ENCODE peak calls at places on chromosomes 5 and 9, in six cellular contexts. Q is HCEC 1CT; M is posterior cingulate gyrus; D is Ammon's horn; L is activated T-cell treated with anti-CD3 and anti-CD28 coated beads, Interleukin-2, amount 50 U/mL, for 1 hour; G is activated gamma-delta T cell. R is an unnamed sample.

GRCh38 chr9:126452036-126452595 is 125.5 kb downstream of the MVB12B start:
- DNase-seq in D (no peak), L (no peak), Q (no peak), G (no peak), M (no peak), R (peak; percentile 17)

GRCh38 chr5:38265546-38266179 is 7.3 kb downstream of the EGFLAM start:
- DNase-seq in M (peak; percentile 71), D (peak; percentile 65), L (no peak), G (no peak), Q (peak; percentile 25), R (no peak)

GRCh38 chr5:53425598-53426516 is 54.6 kb upstream of the FST start:
- DNase-seq in L (no peak), M (peak; percentile 10), Q (no peak), G (no peak), D (peak; percentile 14), R (no peak)

GRCh38 chr5:68962632-68963484 is 131.0 kb upstream of the SLC30A5 start:
- DNase-seq in Q (peak; percentile 54), G (no peak), M (peak; percentile 67), L (no peak), D (peak; percentile 76), R (peak; percentile 79)

GRCh38 chr9:86257406-86257805 is 2.1 kb downstream of the C9orf153 start:
- DNase-seq in D (no peak), G (no peak), Q (no peak), L (no peak), M (no peak), R (no peak)

GRCh38 chr5:55925181-55925580 is 69.6 kb downstream of the IL6ST start:
- DNase-seq in Q (no peak), L (no peak), M (no peak), G (no peak), D (no peak), R (no peak)

GRCh38 chr5:9439651-9440292 is 106.1 kb downstream of the SEMA5A start:
- DNase-seq in M (no peak), D (no peak), Q (peak; percentile 44), L (no peak), G (no peak), R (no peak)

GRCh38 chr5:59366784-59367183 is 526.7 kb downstream of the PDE4D start:
- DNase-seq in Q (no peak), L (no peak), G (no peak), D (no peak), M (no peak), R (no peak)

GRCh38 chr5:40784916-40785315 is 13.3 kb downstream of the PRKAA1 start:
- DNase-seq in D (no peak), Q (no peak), L (no peak), M (no peak), G (no peak), R (no peak)

GRCh38 chr9:120383999-120384924 is 195.7 kb downstream of the CDK5RAP2 start:
- DNase-seq in M (peak; percentile 24), G (no peak), Q (no peak), D (peak; percentile 40), L (no peak), R (no peak)

GRCh38 chr5:53730938-53731337 is 170.5 kb downstream of the NDUFS4 start:
- DNase-seq in G (no peak), Q (no peak), D (no peak), L (no peak), M (no peak), R (no peak)

GRCh38 chr5:114362197-114362976 is 517 bp downstream of the KCNN2 start:
- DNase-seq in D (no peak), Q (no peak), L (no peak), G (no peak), M (no peak), R (no peak)

GRCh38 chr5:56123531-56124243 is 109.4 kb downstream of the ANKRD55 start:
- DNase-seq in L (no peak), M (no peak), D (no peak), G (no peak), Q (peak; percentile 99), R (no peak)

GRCh38 chr5:594241-594860 is 17.8 kb upstream of the CEP72 start:
- DNase-seq in D (no peak), Q (no peak), M (no peak), G (no peak), L (no peak), R (no peak)

GRCh38 chr5:130385619-130386018 is 481.4 kb downstream of the CHSY3 start:
- DNase-seq in M (no peak), Q (no peak), G (no peak), D (no peak), L (no peak), R (no peak)

GRCh38 chr9:113484258-113484730 is 20.8 kb downstream of the RGS3 start:
- DNase-seq in L (no peak), G (no peak), M (no peak), Q (no peak), D (no peak), R (peak; percentile 33)

GRCh38 chr5:6827815-6828214 is 114.6 kb downstream of the TENT4A start:
- DNase-seq in G (no peak), Q (peak; percentile 1), M (no peak), D (no peak), L (no peak), R (peak; percentile 29)

R was measured in Peyer's patch.